ENCODE peak calls at places on chromosomes 12 and 14, in five cellular contexts. One of them, this sample, is unnamed. For H3K36me3, the result is how much of the 10 kb centered on the place peaks cover.

GRCh38 chr12:38892090-38892786 is 13.2 kb downstream of the CPNE8 start:
- DNase-seq in tibial artery: no peak
- DNase-seq in aorta: no peak
- DNase-seq in cardiac muscle cell: no peak
- DNase-seq in GM23248: peak
- DNase-seq in this sample: no peak

GRCh38 chr12:32921397-32921796 is 24.8 kb upstream of the PKP2 start:
- DNase-seq in tibial artery: no peak
- DNase-seq in aorta: no peak
- DNase-seq in cardiac muscle cell: no peak
- DNase-seq in GM23248: peak
- DNase-seq in this sample: no peak

GRCh38 chr12:16197600-16197999 is 79.9 kb downstream of the SLC15A5 start:
- DNase-seq in tibial artery: no peak
- DNase-seq in aorta: no peak
- DNase-seq in cardiac muscle cell: no peak
- DNase-seq in GM23248: no peak
- DNase-seq in this sample: no peak

GRCh38 chr12:116455540-116456306 is 103.5 kb upstream of the MAP1LC3B2 start:
- DNase-seq in tibial artery: peak
- DNase-seq in aorta: peak
- DNase-seq in cardiac muscle cell: no peak
- DNase-seq in GM23248: peak
- DNase-seq in this sample: no peak

GRCh38 chr14:76777721-76778120 is 16.5 kb downstream of the VASH1 start:
- DNase-seq in tibial artery: no peak
- DNase-seq in aorta: no peak
- DNase-seq in cardiac muscle cell: no peak
- DNase-seq in GM23248: no peak
- DNase-seq in this sample: no peak

GRCh38 chr14:66652736-66653135 is 144.8 kb downstream of the GPHN start:
- DNase-seq in tibial artery: no peak
- DNase-seq in aorta: no peak
- DNase-seq in cardiac muscle cell: peak
- DNase-seq in GM23248: no peak
- DNase-seq in this sample: no peak

GRCh38 chr14:21467620-21468019 is 9.1 kb downstream of the RAB2B start:
- DNase-seq in tibial artery: no peak
- DNase-seq in aorta: no peak
- DNase-seq in cardiac muscle cell: no peak
- DNase-seq in GM23248: peak
- DNase-seq in this sample: no peak

GRCh38 chr14:104974665-104975390 is 3.3 kb downstream of the AHNAK2 start:
- DNase-seq in tibial artery: no peak
- DNase-seq in aorta: peak
- DNase-seq in cardiac muscle cell: no peak
- DNase-seq in GM23248: no peak
- DNase-seq in this sample: no peak

GRCh38 chr12:94100254-94100653 is 48.1 kb upstream of the PLXNC1 start:
- DNase-seq in tibial artery: no peak
- DNase-seq in aorta: no peak
- DNase-seq in cardiac muscle cell: no peak
- DNase-seq in GM23248: peak
- DNase-seq in this sample: no peak

GRCh38 chr12:108800591-108800990 is 56.8 kb downstream of the SSH1 start:
- DNase-seq in tibial artery: no peak
- DNase-seq in aorta: peak
- DNase-seq in cardiac muscle cell: no peak
- DNase-seq in GM23248: peak
- DNase-seq in this sample: no peak

GRCh38 chr12:31245822-31246469 is 80.0 kb downstream of the SINHCAF start:
- DNase-seq in tibial artery: no peak
- DNase-seq in aorta: no peak
- DNase-seq in cardiac muscle cell: peak
- DNase-seq in GM23248: no peak
- DNase-seq in this sample: no peak
- H3K27ac ChIP-seq in tibial artery: no peak
- H3K27ac ChIP-seq in aorta: no peak
- H3K27ac ChIP-seq in cardiac muscle cell: no peak
- H3K27ac ChIP-seq in GM23248: no peak
- H3K27ac ChIP-seq in this sample: no peak

GRCh38 chr14:22821193-22822016 is 6.2 kb upstream of the SLC7A7 start:
- DNase-seq in tibial artery: no peak
- DNase-seq in aorta: no peak
- DNase-seq in cardiac muscle cell: peak
- DNase-seq in GM23248: peak
- DNase-seq in this sample: no peak
- H3K4me3 ChIP-seq in tibial artery: no peak
- H3K4me3 ChIP-seq in aorta: no peak
- H3K4me3 ChIP-seq in cardiac muscle cell: no peak
- H3K4me3 ChIP-seq in GM23248: no peak
- H3K4me3 ChIP-seq in this sample: no peak

GRCh38 chr12:122527478-122527944 is 462 bp downstream of the KNTC1 start:
- DNase-seq in tibial artery: no peak
- DNase-seq in aorta: peak
- DNase-seq in cardiac muscle cell: peak
- DNase-seq in GM23248: peak
- DNase-seq in this sample: peak

GRCh38 chr12:122523280-122523679 is 3.5 kb downstream of the RSRC2 start:
- DNase-seq in tibial artery: no peak
- DNase-seq in aorta: no peak
- DNase-seq in cardiac muscle cell: no peak
- DNase-seq in GM23248: peak
- DNase-seq in this sample: no peak

GRCh38 chr12:122520676-122521075 is 6.1 kb downstream of the RSRC2 start:
- DNase-seq in tibial artery: no peak
- DNase-seq in aorta: no peak
- DNase-seq in cardiac muscle cell: no peak
- DNase-seq in GM23248: no peak
- DNase-seq in this sample: no peak

GRCh38 chr12:122526683-122527477 is at the start of the genes KNTC1 and RSRC2:
- DNase-seq in tibial artery: peak
- DNase-seq in aorta: peak
- DNase-seq in cardiac muscle cell: peak
- DNase-seq in GM23248: peak
- DNase-seq in this sample: peak

DNA sequence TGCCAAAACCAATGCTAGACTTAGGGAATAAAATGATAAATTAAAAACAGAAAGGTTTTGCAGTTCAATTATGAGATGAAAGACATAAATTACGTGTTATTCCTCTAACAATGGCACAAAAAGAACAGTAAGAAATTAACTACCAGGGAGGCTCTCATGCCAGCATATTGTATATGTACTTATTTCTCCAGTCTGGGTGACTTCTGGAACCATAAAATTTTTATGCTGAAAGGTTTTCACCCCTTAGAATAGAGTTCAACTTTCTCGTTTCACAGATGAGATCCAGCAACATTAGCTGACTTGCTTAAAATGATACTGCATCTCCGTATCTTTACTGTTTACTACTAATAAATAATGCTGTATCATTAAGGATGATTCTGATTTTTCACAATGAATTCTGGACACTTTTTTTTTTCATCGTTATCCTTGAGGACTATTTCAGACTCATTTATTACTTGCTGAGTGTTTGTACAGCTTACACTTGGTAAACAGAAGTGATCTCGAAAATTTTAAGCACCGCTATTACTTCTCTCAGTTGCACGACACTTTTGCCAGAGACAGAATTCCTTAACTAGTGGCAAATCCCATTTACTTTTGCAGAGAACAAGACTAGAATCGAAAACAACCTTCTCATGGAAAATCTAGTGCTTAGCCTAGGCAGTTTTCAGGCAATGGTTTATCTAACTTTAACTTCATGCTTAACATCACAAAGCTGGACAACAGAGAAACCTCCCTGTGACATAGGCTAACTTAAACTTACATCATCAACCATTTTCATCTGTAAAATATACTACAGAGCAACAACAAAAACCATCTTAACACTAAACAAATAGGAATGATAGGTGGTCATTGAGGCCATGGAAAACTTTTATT is 2.7 kb downstream of the RSRC2 start:
- DNase-seq in tibial artery: no peak
- DNase-seq in aorta: no peak
- DNase-seq in cardiac muscle cell: no peak
- DNase-seq in GM23248: peak
- DNase-seq in this sample: no peak
- H3K36me3 ChIP-seq in tibial artery: under half
- H3K36me3 ChIP-seq in aorta: under half
- H3K36me3 ChIP-seq in cardiac muscle cell: under half
- H3K36me3 ChIP-seq in GM23248: under half
- H3K36me3 ChIP-seq in this sample: half or more

DNA sequence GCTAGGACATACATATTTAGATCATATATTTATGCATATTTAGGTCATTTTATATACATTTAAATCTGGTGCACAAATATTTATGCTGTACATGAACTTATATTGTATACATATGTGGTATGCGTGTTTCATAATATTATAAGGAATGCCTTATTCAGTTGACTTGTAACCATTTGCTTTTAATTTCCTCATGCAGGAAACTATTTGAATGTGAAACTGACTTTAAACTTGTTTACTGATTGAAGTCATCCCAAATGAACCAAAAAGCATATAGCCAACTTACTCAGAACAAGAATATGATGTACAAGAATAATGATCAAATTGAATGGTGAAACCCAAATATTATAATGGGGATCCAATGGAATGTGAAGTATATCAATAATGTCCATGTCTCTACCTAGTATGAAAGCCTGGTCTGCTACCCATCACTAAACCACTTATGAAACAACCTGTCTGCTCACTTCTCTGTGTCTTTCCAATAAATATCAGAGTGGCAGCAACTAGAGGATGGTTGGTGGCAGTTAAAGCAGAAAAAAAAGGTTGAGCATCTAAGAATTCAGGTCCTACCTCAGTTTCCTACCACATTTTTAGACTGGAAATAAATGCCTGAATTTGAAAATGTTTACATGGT is 38.3 kb downstream of the RPS6KA5 start:
- DNase-seq in tibial artery: no peak
- DNase-seq in aorta: no peak
- DNase-seq in cardiac muscle cell: no peak
- DNase-seq in GM23248: peak
- DNase-seq in this sample: no peak
- H3K27ac ChIP-seq in tibial artery: no peak
- H3K27ac ChIP-seq in aorta: no peak
- H3K27ac ChIP-seq in cardiac muscle cell: no peak
- H3K27ac ChIP-seq in GM23248: peak
- H3K27ac ChIP-seq in this sample: no peak

GRCh38 chr12:91053951-91054715 is 3.7 kb downstream of the KERA start:
- DNase-seq in tibial artery: no peak
- DNase-seq in aorta: no peak
- DNase-seq in cardiac muscle cell: no peak
- DNase-seq in GM23248: peak
- DNase-seq in this sample: no peak
- H3K4me3 ChIP-seq in tibial artery: no peak
- H3K4me3 ChIP-seq in aorta: no peak
- H3K4me3 ChIP-seq in cardiac muscle cell: no peak
- H3K4me3 ChIP-seq in GM23248: peak
- H3K4me3 ChIP-seq in this sample: no peak

GRCh38 chr12:57533108-57533507 is 10.5 kb downstream of the MBD6 start:
- DNase-seq in tibial artery: no peak
- DNase-seq in aorta: no peak
- DNase-seq in cardiac muscle cell: no peak
- DNase-seq in GM23248: no peak
- DNase-seq in this sample: peak

GRCh38 chr12:57535764-57536596 is 11.0 kb downstream of the DCTN2 start:
- DNase-seq in tibial artery: no peak
- DNase-seq in aorta: no peak
- DNase-seq in cardiac muscle cell: no peak
- DNase-seq in GM23248: no peak
- DNase-seq in this sample: no peak

GRCh38 chr12:57536597-57536942 is 10.4 kb downstream of the DCTN2 start:
- DNase-seq in tibial artery: no peak
- DNase-seq in aorta: no peak
- DNase-seq in cardiac muscle cell: no peak
- DNase-seq in GM23248: no peak
- DNase-seq in this sample: no peak

GRCh38 chr12:57534991-57535543 is 11.9 kb downstream of the DCTN2 start:
- DNase-seq in tibial artery: no peak
- DNase-seq in aorta: no peak
- DNase-seq in cardiac muscle cell: no peak
- DNase-seq in GM23248: no peak
- DNase-seq in this sample: no peak

DNA sequence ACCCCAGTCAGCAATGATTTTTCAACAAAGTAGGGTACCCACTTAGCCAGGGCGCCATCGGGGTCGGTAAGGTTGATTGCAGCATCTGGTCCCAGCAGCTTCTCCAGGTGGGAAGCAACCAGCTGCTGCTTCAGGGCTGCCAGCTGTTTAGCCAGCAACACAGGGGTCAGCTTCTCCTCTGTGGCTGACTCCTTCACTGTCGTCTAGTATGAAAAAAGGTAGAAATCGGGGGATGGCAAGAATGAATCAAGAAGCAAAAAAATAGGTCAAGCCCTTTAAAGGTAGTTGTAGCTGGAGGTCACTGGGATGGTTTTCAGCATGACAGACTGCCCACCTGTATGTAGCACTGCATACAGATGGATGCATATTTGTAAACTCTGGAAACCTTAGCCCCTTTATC is 11.6 kb downstream of the MBD6 start:
- DNase-seq in tibial artery: no peak
- DNase-seq in aorta: no peak
- DNase-seq in cardiac muscle cell: no peak
- DNase-seq in GM23248: no peak
- DNase-seq in this sample: no peak
- H3K36me3 ChIP-seq in tibial artery: half or more
- H3K36me3 ChIP-seq in aorta: under half
- H3K36me3 ChIP-seq in cardiac muscle cell: half or more
- H3K36me3 ChIP-seq in GM23248: half or more
- H3K36me3 ChIP-seq in this sample: half or more

This sample was measured in WERI-Rb-1.